ENCODE peak calls at places on chromosomes 7 and 10, in seven cellular contexts. Y is upper lobe of left lung, G is WERI-Rb-1, K is right atrium auricular region, H is heart left ventricle, J is fibroblast of lung, Z is psoas muscle. T is an unnamed sample. For H3K36me3, the result is how much of the 10 kb centered on the place peaks cover.

GRCh38 chr7:133888061-133888930 is 238.8 kb upstream of the LRGUK start:
- DNase-seq in Y (no peak), G (no peak), K (no peak), H (no peak), J (no peak), Z (no peak), T (no peak)

GRCh38 chr7:39400836-39401235 is 165.4 kb upstream of the YAE1 start:
- DNase-seq in Y (no peak), G (no peak), K (no peak), H (no peak), J (no peak), Z (no peak), T (no peak)

GRCh38 chr7:1440620-1441019 is 18.6 kb downstream of the MICALL2 start:
- DNase-seq in Y (no peak), G (no peak), K (no peak), H (no peak), J (no peak), Z (no peak), T (no peak)

GRCh38 chr7:34389332-34390078 is 268.5 kb upstream of the NPSR1 start:
- DNase-seq in Y (no peak), G (no peak), K (no peak), H (no peak), J (no peak), Z (no peak), T (no peak)

GRCh38 chr10:69883680-69884375 is 82.1 kb downstream of the COL13A1 start:
- DNase-seq in Y (no peak), G (no peak), K (no peak), H (no peak), J (no peak), Z (no peak), T (no peak)

GRCh38 chr10:93916257-93917063 is 22.7 kb downstream of the SLC35G1 start:
- DNase-seq in Y (no peak), G (no peak), K (no peak), H (no peak), J (peak), Z (no peak), T (no peak)

GRCh38 chr10:91672021-91672608 is 39.2 kb upstream of the PPP1R3C start:
- DNase-seq in Y (no peak), G (peak), K (no peak), H (no peak), J (peak), Z (no peak), T (no peak)

GRCh38 chr10:101666025-101666424 is 28.9 kb downstream of the FBXW4 start:
- DNase-seq in Y (no peak), G (no peak), K (no peak), H (no peak), J (no peak), Z (no peak), T (no peak)

GRCh38 chr7:3495957-3496356 is 194.9 kb downstream of the SDK1 start:
- DNase-seq in Y (no peak), G (no peak), K (no peak), H (no peak), J (no peak), Z (no peak), T (no peak)

GRCh38 chr7:157693521-157694388 is 357.0 kb downstream of the DNAJB6 start:
- DNase-seq in Y (peak), G (peak), K (no peak), H (no peak), J (no peak), Z (no peak), T (no peak)

GRCh38 chr10:35606423-35606822 is 1.3 kb downstream of the GJD4 start:
- DNase-seq in Y (no peak), G (no peak), K (no peak), H (no peak), J (peak), Z (no peak), T (no peak)

GRCh38 chr7:2038876-2039728 is 193.6 kb downstream of the MAD1L1 start:
- DNase-seq in Y (no peak), G (peak), K (no peak), H (no peak), J (no peak), Z (no peak), T (no peak)

GRCh38 chr10:22321831-22322662 is 1.1 kb downstream of the BMI1 start:
- DNase-seq in Y (no peak), G (no peak), K (no peak), H (no peak), J (no peak), Z (peak), T (no peak)

GRCh38 chr7:120742370-120742769 is 115.6 kb downstream of the TSPAN12 start:
- DNase-seq in Y (no peak), G (peak), K (no peak), H (no peak), J (no peak), Z (no peak), T (no peak)

GRCh38 chr7:155713382-155713781 is 68.9 kb downstream of the RBM33 start:
- DNase-seq in Y (peak), G (no peak), K (no peak), H (no peak), J (no peak), Z (no peak), T (no peak)

GRCh38 chr7:140003913-140004382 is 58.8 kb downstream of the PARP12 start:
- DNase-seq in Y (no peak), G (peak), K (no peak), H (no peak), J (peak), Z (no peak), T (no peak)

GRCh38 chr10:91700273-91700672 is 67.4 kb upstream of the PPP1R3C start:
- DNase-seq in Y (no peak), G (no peak), K (no peak), H (no peak), J (peak), Z (no peak), T (no peak)

GRCh38 chr7:157412021-157412443 is 75.2 kb downstream of the DNAJB6 start:
- DNase-seq in Y (no peak), G (no peak), K (no peak), H (no peak), J (peak), Z (peak), T (peak)

GRCh38 chr10:46285966-46286620 is 704 bp upstream of the ANTXRL start:
- DNase-seq in Y (peak), G (peak), K (no peak), H (peak), J (no peak), Z (no peak), T (no peak)

GRCh38 chr10:46523119-46523880 is 33.2 kb downstream of the GPRIN2 start:
- DNase-seq in Y (peak), G (no peak), K (no peak), H (no peak), J (peak), Z (peak), T (no peak)

GRCh38 chr10:77417359-77417758 is 220.2 kb downstream of the KCNMA1 start:
- DNase-seq in Y (no peak), G (no peak), K (no peak), H (no peak), J (no peak), Z (no peak), T (no peak)

GRCh38 chr10:44937201-44938005 is 22.2 kb upstream of the RASSF4 start:
- DNase-seq in Y (no peak), G (no peak), K (peak), H (peak), J (no peak), Z (no peak), T (no peak)

GRCh38 chr10:85544956-85545355 is 821.6 kb downstream of the GRID1 start:
- DNase-seq in Y (no peak), G (no peak), K (no peak), H (no peak), J (no peak), Z (no peak), T (no peak)

GRCh38 chr10:51658075-51658474 is 41.3 kb downstream of the CSTF2T start:
- DNase-seq in Y (no peak), G (no peak), K (no peak), H (no peak), J (no peak), Z (no peak), T (no peak)

GRCh38 chr7:82202965-82203364 is 240.6 kb downstream of the CACNA2D1 start:
- DNase-seq in Y (no peak), G (no peak), K (no peak), H (no peak), J (no peak), Z (peak), T (no peak)

GRCh38 chr10:75408512-75408881 is 6.9 kb upstream of the ZNF503 start:
- DNase-seq in Y (peak), G (no peak), K (no peak), H (peak), J (no peak), Z (no peak), T (no peak)

GRCh38 chr7:47724335-47724982 is 142.5 kb upstream of the TNS3 start:
- DNase-seq in Y (no peak), G (no peak), K (no peak), H (peak), J (peak), Z (no peak), T (no peak)

GRCh38 chr10:79995979-79996629 is 47.2 kb upstream of the SFTPD start:
- DNase-seq in Y (no peak), G (no peak), K (no peak), H (no peak), J (no peak), Z (no peak), T (no peak)

GRCh38 chr10:13319166-13319565 is 19.3 kb upstream of the PHYH start:
- DNase-seq in Y (no peak), G (no peak), K (no peak), H (no peak), J (no peak), Z (no peak), T (no peak)

GRCh38 chr7:36439624-36440023 is 50.0 kb downstream of the ANLN start:
- DNase-seq in Y (no peak), G (no peak), K (no peak), H (no peak), J (peak), Z (no peak), T (no peak)

GRCh38 chr10:123761666-123762230 is 95.6 kb downstream of the GPR26 start:
- DNase-seq in Y (no peak), G (no peak), K (no peak), H (no peak), J (no peak), Z (no peak), T (no peak)

GRCh38 chr10:110609592-110609991 is 34.5 kb upstream of the RBM20 start:
- DNase-seq in Y (no peak), G (peak), K (no peak), H (no peak), J (no peak), Z (peak), T (no peak)

GRCh38 chr7:156816943-156817572 is 75.9 kb downstream of the LMBR1 start:
- DNase-seq in Y (no peak), G (no peak), K (no peak), H (no peak), J (peak), Z (no peak), T (no peak)

GRCh38 chr7:96786261-96786997 is 76.8 kb upstream of the SEM1 start:
- DNase-seq in Y (no peak), G (no peak), K (no peak), H (no peak), J (no peak), Z (no peak), T (no peak)

GRCh38 chr10:51629969-51630617 is 69.3 kb downstream of the CSTF2T start:
- DNase-seq in Y (no peak), G (no peak), K (peak), H (peak), J (no peak), Z (peak), T (no peak)

GRCh38 chr7:27183682-27184341 is 1.2 kb downstream of the HOXA11 start:
- DNase-seq in Y (no peak), G (peak), K (no peak), H (no peak), J (no peak), Z (no peak), T (no peak)

GRCh38 chr7:27952393-27953290 is 212.7 kb downstream of the TAX1BP1 start:
- DNase-seq in Y (no peak), G (no peak), K (no peak), H (no peak), J (peak), Z (no peak), T (no peak)

GRCh38 chr7:155190608-155191536 is 106.8 kb upstream of the INSIG1 start:
- DNase-seq in Y (peak), G (peak), K (no peak), H (peak), J (peak), Z (peak), T (peak)

GRCh38 chr10:18651324-18652007 is at the start of gene NSUN6:
- DNase-seq in Y (peak), G (peak), K (peak), H (peak), J (peak), Z (peak), T (peak)

GRCh38 chr7:112180223-112180622 is 26.0 kb downstream of the DOCK4 start:
- DNase-seq in Y (no peak), G (no peak), K (no peak), H (no peak), J (no peak), Z (no peak), T (no peak)
- H3K27ac ChIP-seq in Y (no peak), G (no peak), K (no peak), H (no peak), J (no peak), Z (no peak), T (no peak)

GRCh38 chr7:17302575-17303142 is 4.2 kb downstream of the AHR start:
- DNase-seq in Y (no peak), G (no peak), K (no peak), H (no peak), J (peak), Z (no peak), T (no peak)
- H3K4me3 ChIP-seq in Y (peak), G (no peak), K (peak), H (peak), J (peak), Z (peak), T (peak)

DNA sequence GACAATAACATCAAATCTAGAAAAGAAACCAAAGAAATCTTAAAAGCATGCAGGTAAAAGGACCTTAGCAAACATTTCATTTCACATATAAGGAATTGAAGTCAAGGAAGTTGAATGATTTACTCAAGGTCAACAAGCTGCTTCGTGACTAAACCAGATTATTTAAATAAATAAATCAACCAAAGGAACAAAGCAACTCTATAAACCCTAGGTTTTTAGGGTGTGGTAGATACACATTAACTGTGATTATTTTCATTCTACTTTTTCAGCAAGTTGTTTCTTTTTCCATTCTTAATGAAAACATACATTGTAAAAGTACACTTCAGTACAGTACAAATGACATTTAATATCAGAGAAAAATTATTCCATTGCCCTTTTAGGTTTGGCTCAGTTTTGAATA is 382.0 kb upstream of the STEAP1 start:
- DNase-seq in Y (no peak), G (no peak), K (no peak), H (no peak), J (no peak), Z (no peak), T (no peak)
- H3K36me3 ChIP-seq in Y (under half), G (under half), K (under half), H (under half), J (under half), Z (under half), T (under half)

GRCh38 chr10:480498-480927 is 209.0 kb downstream of the DIP2C start:
- DNase-seq in Y (no peak), G (no peak), K (no peak), H (peak), J (no peak), Z (no peak), T (no peak)
- H3K27ac ChIP-seq in Y (no peak), G (no peak), K (no peak), H (no peak), J (no peak), Z (peak), T (no peak)

GRCh38 chr10:132162021-132162531 is 24.7 kb upstream of the DPYSL4 start:
- DNase-seq in Y (no peak), G (peak), K (no peak), H (no peak), J (no peak), Z (peak), T (no peak)

GRCh38 chr10:132163278-132163765 is 23.4 kb upstream of the DPYSL4 start:
- DNase-seq in Y (no peak), G (peak), K (no peak), H (no peak), J (no peak), Z (peak), T (peak)

GRCh38 chr10:132164801-132165278 is 21.9 kb upstream of the DPYSL4 start:
- DNase-seq in Y (no peak), G (peak), K (no peak), H (no peak), J (no peak), Z (peak), T (no peak)

GRCh38 chr10:132163826-132164515 is 22.8 kb upstream of the DPYSL4 start:
- DNase-seq in Y (no peak), G (no peak), K (no peak), H (no peak), J (no peak), Z (peak), T (no peak)

GRCh38 chr10:132162590-132163277 is 24.0 kb upstream of the DPYSL4 start:
- DNase-seq in Y (no peak), G (no peak), K (no peak), H (peak), J (no peak), Z (peak), T (no peak)
- H3K4me3 ChIP-seq in Y (no peak), G (peak), K (no peak), H (no peak), J (no peak), Z (no peak), T (no peak)

DNA sequence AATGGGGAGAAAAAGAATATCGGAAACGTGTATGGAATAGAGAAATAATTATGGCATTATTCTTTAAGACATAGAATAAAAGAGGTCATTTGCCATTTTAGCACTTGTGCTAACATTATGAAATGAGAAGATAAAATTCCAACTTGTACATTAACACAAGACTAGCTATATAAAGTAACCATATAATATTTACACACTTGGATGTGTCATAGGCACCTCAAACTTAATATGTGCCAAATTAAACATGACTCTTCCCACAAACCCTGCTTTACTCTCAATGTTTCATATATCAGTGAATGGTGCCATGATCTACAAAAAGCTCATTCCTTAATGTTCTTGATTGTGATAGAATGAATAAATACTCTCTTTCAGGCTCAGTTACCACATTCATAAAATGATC is 4.1 kb upstream of the MINDY3 start:
- DNase-seq in Y (no peak), G (no peak), K (no peak), H (no peak), J (no peak), Z (no peak), T (no peak)
- H3K36me3 ChIP-seq in Y (under half), G (under half), K (under half), H (under half), J (under half), Z (under half), T (under half)

DNA sequence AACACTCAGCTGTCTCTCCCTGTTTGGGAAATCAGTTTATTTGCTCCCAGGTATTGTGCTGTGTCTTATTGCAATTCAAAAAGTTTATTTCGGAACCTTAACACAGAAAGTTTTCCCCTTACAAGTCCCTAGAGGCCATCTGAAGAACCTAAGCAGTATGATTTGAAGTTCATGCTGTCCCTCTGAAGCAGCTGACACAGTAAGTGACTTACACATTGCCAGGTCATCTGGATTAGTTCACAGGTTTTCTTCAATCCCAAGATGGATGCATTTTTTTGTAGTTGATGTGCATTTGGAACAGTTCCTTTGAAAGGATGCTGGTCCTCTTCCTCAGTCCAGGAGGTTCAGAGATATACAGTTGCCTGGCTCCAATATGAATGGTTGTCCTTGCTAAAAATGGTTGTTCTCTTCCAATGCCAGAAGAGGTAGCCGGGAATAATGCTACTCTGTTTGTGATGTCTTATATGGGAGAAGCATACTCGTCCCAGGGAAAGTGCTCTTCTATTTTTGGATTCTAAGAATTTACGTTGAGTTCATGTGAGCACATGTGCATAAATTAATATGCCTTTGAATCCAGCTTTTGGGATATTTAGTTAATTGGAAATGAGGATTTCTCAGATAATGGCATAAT is 183.5 kb upstream of the PHYHIPL start:
- DNase-seq in Y (no peak), G (no peak), K (no peak), H (no peak), J (no peak), Z (no peak), T (no peak)
- H3K27ac ChIP-seq in Y (no peak), G (no peak), K (peak), H (no peak), J (no peak), Z (no peak), T (no peak)

GRCh38 chr7:28955723-28956607 is 2.2 kb downstream of the TRIL start:
- DNase-seq in Y (peak), G (peak), K (peak), H (peak), J (peak), Z (peak), T (no peak)

GRCh38 chr7:28955356-28955722 is 2.8 kb downstream of the TRIL start:
- DNase-seq in Y (no peak), G (no peak), K (no peak), H (no peak), J (no peak), Z (no peak), T (no peak)

GRCh38 chr7:28957064-28957821 is 887 bp downstream of the TRIL start:
- DNase-seq in Y (peak), G (peak), K (no peak), H (peak), J (peak), Z (peak), T (no peak)

GRCh38 chr7:28957822-28958234 is 302 bp downstream of the TRIL start:
- DNase-seq in Y (no peak), G (no peak), K (no peak), H (no peak), J (no peak), Z (no peak), T (no peak)

GRCh38 chr7:28956608-28957063 is 1.5 kb downstream of the TRIL start:
- DNase-seq in Y (peak), G (peak), K (no peak), H (peak), J (peak), Z (peak), T (no peak)
- H3K4me3 ChIP-seq in Y (peak), G (peak), K (peak), H (peak), J (peak), Z (peak), T (peak)

T was measured in effector memory CD4-positive, alpha-beta T cell.